ENCODE peak calls at places on chromosome 21, in ten cellular contexts. X is fibroblast of pulmonary artery, M is dorsolateral prefrontal cortex, S is tibial nerve, B is GM10248, U is AG10803, V is lower lobe of right lung, A is brain microvascular endothelial cell, O is MM.1S, I is neural progenitor cell. P is an unnamed sample.

GRCh38 chr21:43016728-43017127 is 42.4 kb downstream of the PKNOX1 start:
- DNase-seq in X (no peak), O (no peak), A (no peak), I (no peak), B (no peak), S (no peak), V (no peak), M (no peak), U (no peak), P (no peak)

GRCh38 chr21:15617968-15618367 is 111.8 kb upstream of the USP25 start:
- DNase-seq in O (no peak), X (peak; percentile 85), A (peak; percentile 76), U (peak; percentile 67), M (no peak), I (peak; percentile 44), S (no peak), V (no peak), B (no peak), P (no peak)

GRCh38 chr21:34743831-34744230 is 75.0 kb downstream of the CLIC6 start:
- DNase-seq in V (no peak), U (peak; percentile 85), A (peak; percentile 18), I (no peak), O (no peak), M (no peak), S (peak; percentile 41), B (no peak), X (peak; percentile 36), P (no peak)

GRCh38 chr21:24899138-24899537 is 708.1 kb downstream of the MRPL39 start:
- DNase-seq in B (no peak), I (no peak), V (no peak), M (no peak), U (no peak), S (no peak), X (no peak), A (no peak), O (no peak), P (no peak)

GRCh38 chr21:40730051-40730760 is 116.8 kb downstream of the DSCAM start:
- DNase-seq in V (no peak), X (no peak), M (no peak), I (no peak), B (no peak), O (no peak), U (no peak), S (no peak), A (no peak), P (no peak)

GRCh38 chr21:16570856-16571255 is 841.1 kb downstream of the USP25 start:
- DNase-seq in O (no peak), U (peak; percentile 12), B (no peak), A (no peak), V (no peak), I (no peak), M (no peak), S (no peak), X (no peak), P (no peak)

GRCh38 chr21:35838987-35839763 is 221.2 kb downstream of the SETD4 start:
- DNase-seq in U (no peak), X (no peak), A (no peak), O (no peak), M (no peak), B (no peak), V (no peak), S (no peak), I (no peak), P (no peak)

GRCh38 chr21:22657786-22658185 is 1659.6 kb downstream of the NCAM2 start:
- DNase-seq in M (no peak), X (no peak), S (no peak), O (no peak), U (no peak), V (no peak), I (no peak), A (no peak), B (no peak), P (no peak)

GRCh38 chr21:36579898-36580297 is 100.0 kb upstream of the CLDN14 start:
- DNase-seq in B (no peak), A (no peak), S (no peak), I (no peak), U (no peak), V (no peak), O (no peak), X (no peak), M (no peak), P (no peak)

GRCh38 chr21:35086357-35086756 is 37.3 kb upstream of the RUNX1 start:
- DNase-seq in S (no peak), M (no peak), V (no peak), A (peak; percentile 34), X (peak; percentile 35), I (no peak), U (peak; percentile 33), B (no peak), O (no peak), P (no peak)

GRCh38 chr21:14438204-14438603 is 55.3 kb upstream of the HSPA13 start:
- DNase-seq in V (no peak), O (no peak), B (no peak), M (no peak), X (peak; percentile 11), A (no peak), S (no peak), U (no peak), I (no peak), P (no peak)

GRCh38 chr21:35658242-35658641 is 402.1 kb downstream of the SETD4 start:
- DNase-seq in V (no peak), A (peak; percentile 70), I (no peak), X (peak; percentile 63), U (peak; percentile 82), M (no peak), S (no peak), B (no peak), O (no peak), P (no peak)

DNA sequence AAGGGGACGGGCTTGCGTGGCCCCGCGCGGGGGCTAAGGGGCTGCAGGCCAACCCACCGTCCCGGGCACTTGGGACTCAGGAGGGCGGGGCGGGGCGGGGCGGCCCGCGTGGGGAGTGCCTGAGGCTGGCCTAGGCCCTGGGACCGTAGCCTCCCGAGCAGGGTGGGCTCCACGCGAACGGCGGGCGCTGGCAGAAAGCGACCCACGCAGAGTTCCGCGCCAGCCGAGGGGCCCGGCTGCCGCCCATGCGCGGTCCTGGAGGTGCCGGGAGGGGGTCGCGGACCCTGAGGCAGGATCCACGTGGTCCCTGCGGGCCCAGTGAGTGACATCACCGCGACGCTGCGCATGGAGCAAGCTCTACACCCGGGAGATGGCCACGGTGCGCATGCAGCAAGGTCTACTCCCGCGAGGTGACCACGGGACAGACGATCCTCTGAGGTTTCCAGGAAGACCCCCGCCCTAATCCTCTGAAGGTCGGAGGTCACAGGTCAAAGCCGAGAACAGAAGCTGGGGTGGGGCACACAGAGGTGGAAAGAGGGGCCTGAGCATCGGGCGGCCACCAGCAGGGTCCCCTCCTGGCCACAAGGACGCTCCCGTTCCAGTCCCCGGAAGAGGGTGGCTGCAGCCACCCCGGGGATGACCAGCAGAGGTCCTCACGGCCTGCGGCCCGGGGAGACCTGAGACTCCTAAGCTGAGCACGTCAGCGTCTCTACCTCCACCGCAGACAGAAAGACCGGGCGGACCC is 13.5 kb upstream of the SLC19A1 start:
- DNase-seq in I (peak; percentile 92), B (peak; percentile 91), O (peak; percentile 96), M (peak; percentile 86), S (peak; percentile 69), V (peak; percentile 85), U (peak; percentile 61), A (peak; percentile 62), X (peak; percentile 90), P (peak; percentile 82)
- TF ChIP-seq CTCF in I (peak; percentile 68), B (no peak), O (peak; percentile 99), M (peak; percentile 79), S (peak; percentile 98), V (peak; percentile 59), U (peak; percentile 63), A (peak; percentile 99), X (peak; percentile 93), P (peak; percentile 92)

GRCh38 chr21:32653326-32653901 is 41.2 kb upstream of the CFAP298 start:
- DNase-seq in U (peak; percentile 5), B (peak; percentile 55), M (no peak), A (peak; percentile 2), I (peak; percentile 43), V (no peak), X (peak; percentile 47), S (no peak), O (peak; percentile 56), P (no peak)
- TF ChIP-seq CTCF in U (peak; percentile 54), B (peak; percentile 66), M (peak; percentile 30), A (peak; percentile 72), I (peak; percentile 81), V (peak; percentile 55), X (peak; percentile 68), S (no peak), O (peak; percentile 89), P (peak; percentile 14)

GRCh38 chr21:18521204-18521603 is 117.6 kb upstream of the TMPRSS15 start:
- DNase-seq in B (no peak), M (no peak), S (no peak), U (no peak), V (no peak), X (no peak), O (no peak), I (no peak), A (no peak), P (no peak)

GRCh38 chr21:18517905-18518566 is 114.5 kb upstream of the TMPRSS15 start:
- DNase-seq in A (no peak), O (no peak), M (no peak), I (no peak), X (no peak), U (no peak), B (no peak), S (no peak), V (no peak), P (no peak)

GRCh38 chr21:18524097-18524496 is 120.5 kb upstream of the TMPRSS15 start:
- DNase-seq in O (no peak), B (no peak), S (no peak), M (no peak), U (no peak), V (no peak), A (no peak), X (no peak), I (no peak), P (no peak)

GRCh38 chr21:18522181-18522771 is 118.7 kb upstream of the TMPRSS15 start:
- DNase-seq in M (no peak), O (peak; percentile 31), B (no peak), V (no peak), S (no peak), U (no peak), A (peak; percentile 14), I (peak; percentile 16), X (peak; percentile 1), P (no peak)
- TF ChIP-seq CTCF in M (peak; percentile 50), O (peak; percentile 41), B (no peak), V (no peak), S (no peak), U (no peak), A (peak; percentile 36), I (peak; percentile 52), X (no peak), P (no peak)

GRCh38 chr21:26096972-26097371 is 73.6 kb downstream of the APP start:
- DNase-seq in U (no peak), V (no peak), X (no peak), A (no peak), I (peak; percentile 26), O (no peak), B (no peak), S (no peak), M (no peak), P (no peak)
- TF ChIP-seq CTCF in U (no peak), V (no peak), X (no peak), A (no peak), I (no peak), O (no peak), B (no peak), S (no peak), M (no peak), P (no peak)

GRCh38 chr21:44263221-44263671 is 1.5 kb upstream of the DNMT3L start:
- DNase-seq in B (no peak), U (no peak), M (no peak), A (no peak), V (no peak), X (no peak), I (peak; percentile 80), O (no peak), S (no peak), P (no peak)
- TF ChIP-seq CTCF in B (no peak), U (no peak), M (no peak), A (no peak), V (no peak), X (no peak), I (no peak), O (no peak), S (no peak), P (no peak)